ENCODE peak calls at places on chromosomes 13 and 19, in eight cellular contexts. One of them, this sample, is unnamed.

GRCh38 chr13:49308104-49308875 is 60.6 kb downstream of the CDADC1 start:
- DNase-seq in lung: peak; percentile 72
- DNase-seq in mucosa of descending colon: peak; percentile 71
- DNase-seq in astrocyte of the spinal cord: peak; percentile 74
- DNase-seq in neural progenitor cell: no peak
- DNase-seq in CD4-positive, alpha-beta T cell: no peak
- DNase-seq in tibial nerve: peak; percentile 83
- DNase-seq in H1: no peak
- DNase-seq in this sample: no peak

GRCh38 chr19:6108721-6109633 is 1.3 kb downstream of the RFX2 start:
- DNase-seq in CD4-positive, alpha-beta T cell: peak; percentile 39
- DNase-seq in neural progenitor cell: peak; percentile 57
- DNase-seq in tibial nerve: peak; percentile 43
- DNase-seq in lung: peak; percentile 60
- DNase-seq in mucosa of descending colon: peak; percentile 67
- DNase-seq in astrocyte of the spinal cord: peak; percentile 68
- DNase-seq in H1: no peak
- DNase-seq in this sample: peak; percentile 10

GRCh38 chr19:40524133-40524549 is 52.5 kb upstream of the SHKBP1 start:
- DNase-seq in tibial nerve: no peak
- DNase-seq in mucosa of descending colon: no peak
- DNase-seq in H1: no peak
- DNase-seq in lung: no peak
- DNase-seq in CD4-positive, alpha-beta T cell: no peak
- DNase-seq in neural progenitor cell: no peak
- DNase-seq in astrocyte of the spinal cord: no peak
- DNase-seq in this sample: peak; percentile 34

GRCh38 chr19:5128251-5128931 is 159.5 kb downstream of the KDM4B start:
- DNase-seq in tibial nerve: peak; percentile 39
- DNase-seq in neural progenitor cell: peak; percentile 59
- DNase-seq in CD4-positive, alpha-beta T cell: no peak
- DNase-seq in mucosa of descending colon: no peak
- DNase-seq in H1: no peak
- DNase-seq in lung: no peak
- DNase-seq in astrocyte of the spinal cord: peak; percentile 74
- DNase-seq in this sample: no peak

GRCh38 chr19:51226068-51226467 is 1.2 kb downstream of the CD33 start:
- DNase-seq in mucosa of descending colon: no peak
- DNase-seq in neural progenitor cell: no peak
- DNase-seq in tibial nerve: no peak
- DNase-seq in CD4-positive, alpha-beta T cell: no peak
- DNase-seq in lung: no peak
- DNase-seq in H1: no peak
- DNase-seq in astrocyte of the spinal cord: no peak
- DNase-seq in this sample: no peak

GRCh38 chr13:47934371-47934770 is 66.7 kb downstream of the SUCLA2 start:
- DNase-seq in neural progenitor cell: no peak
- DNase-seq in mucosa of descending colon: no peak
- DNase-seq in CD4-positive, alpha-beta T cell: no peak
- DNase-seq in lung: no peak
- DNase-seq in astrocyte of the spinal cord: peak; percentile 49
- DNase-seq in H1: no peak
- DNase-seq in tibial nerve: no peak
- DNase-seq in this sample: no peak

GRCh38 chr13:35874704-35875103 is 256.5 kb downstream of the DCLK1 start:
- DNase-seq in mucosa of descending colon: no peak
- DNase-seq in astrocyte of the spinal cord: no peak
- DNase-seq in H1: no peak
- DNase-seq in neural progenitor cell: no peak
- DNase-seq in lung: no peak
- DNase-seq in CD4-positive, alpha-beta T cell: no peak
- DNase-seq in tibial nerve: no peak
- DNase-seq in this sample: no peak

GRCh38 chr13:76720827-76721226 is 165.4 kb downstream of the KCTD12 start:
- DNase-seq in mucosa of descending colon: no peak
- DNase-seq in astrocyte of the spinal cord: no peak
- DNase-seq in H1: no peak
- DNase-seq in CD4-positive, alpha-beta T cell: no peak
- DNase-seq in tibial nerve: no peak
- DNase-seq in neural progenitor cell: no peak
- DNase-seq in lung: no peak
- DNase-seq in this sample: no peak

GRCh38 chr19:58279042-58279924 is 528 bp downstream of the ZNF8 start:
- DNase-seq in CD4-positive, alpha-beta T cell: peak; percentile 4
- DNase-seq in tibial nerve: peak; percentile 37
- DNase-seq in astrocyte of the spinal cord: peak; percentile 48
- DNase-seq in H1: peak; percentile 25
- DNase-seq in mucosa of descending colon: peak; percentile 83
- DNase-seq in neural progenitor cell: peak; percentile 82
- DNase-seq in lung: peak; percentile 65
- DNase-seq in this sample: peak; percentile 60

GRCh38 chr13:47019977-47020376 is 123.1 kb upstream of the HTR2A start:
- DNase-seq in lung: no peak
- DNase-seq in tibial nerve: no peak
- DNase-seq in mucosa of descending colon: no peak
- DNase-seq in neural progenitor cell: peak; percentile 4
- DNase-seq in H1: no peak
- DNase-seq in astrocyte of the spinal cord: no peak
- DNase-seq in CD4-positive, alpha-beta T cell: no peak
- DNase-seq in this sample: no peak

GRCh38 chr19:3084943-3085342 is 9.2 kb upstream of the GNA11 start:
- DNase-seq in tibial nerve: no peak
- DNase-seq in mucosa of descending colon: peak; percentile 94
- DNase-seq in astrocyte of the spinal cord: no peak
- DNase-seq in lung: no peak
- DNase-seq in neural progenitor cell: no peak
- DNase-seq in H1: no peak
- DNase-seq in CD4-positive, alpha-beta T cell: no peak
- DNase-seq in this sample: no peak

GRCh38 chr19:6233051-6233826 is 46.5 kb downstream of the MLLT1 start:
- DNase-seq in H1: no peak
- DNase-seq in neural progenitor cell: no peak
- DNase-seq in mucosa of descending colon: peak; percentile 48
- DNase-seq in CD4-positive, alpha-beta T cell: no peak
- DNase-seq in astrocyte of the spinal cord: peak; percentile 57
- DNase-seq in tibial nerve: no peak
- DNase-seq in lung: peak; percentile 58
- DNase-seq in this sample: no peak

GRCh38 chr19:11451942-11452813 is 16.7 kb downstream of the PRKCSH start:
- DNase-seq in lung: no peak
- DNase-seq in astrocyte of the spinal cord: no peak
- DNase-seq in mucosa of descending colon: no peak
- DNase-seq in CD4-positive, alpha-beta T cell: no peak
- DNase-seq in H1: no peak
- DNase-seq in neural progenitor cell: peak; percentile 45
- DNase-seq in tibial nerve: no peak
- DNase-seq in this sample: no peak

GRCh38 chr19:12800873-12801465 is 631 bp downstream of the PRDX2 start:
- DNase-seq in mucosa of descending colon: no peak
- DNase-seq in neural progenitor cell: peak; percentile 70
- DNase-seq in H1: no peak
- DNase-seq in astrocyte of the spinal cord: no peak
- DNase-seq in lung: no peak
- DNase-seq in tibial nerve: no peak
- DNase-seq in CD4-positive, alpha-beta T cell: no peak
- DNase-seq in this sample: no peak

GRCh38 chr19:18895038-18895827 is 725 bp downstream of the CERS1 start:
- DNase-seq in H1: no peak
- DNase-seq in lung: no peak
- DNase-seq in tibial nerve: no peak
- DNase-seq in neural progenitor cell: peak; percentile 90
- DNase-seq in astrocyte of the spinal cord: peak; percentile 22
- DNase-seq in mucosa of descending colon: no peak
- DNase-seq in CD4-positive, alpha-beta T cell: no peak
- DNase-seq in this sample: no peak

GRCh38 chr19:57841364-57841763 is 8.3 kb upstream of the ZNF587 start:
- DNase-seq in lung: no peak
- DNase-seq in mucosa of descending colon: no peak
- DNase-seq in H1: no peak
- DNase-seq in tibial nerve: no peak
- DNase-seq in CD4-positive, alpha-beta T cell: no peak
- DNase-seq in neural progenitor cell: no peak
- DNase-seq in astrocyte of the spinal cord: no peak
- DNase-seq in this sample: no peak

GRCh38 chr19:57903298-57904174 is 12.9 kb downstream of the ZNF417 start:
- DNase-seq in astrocyte of the spinal cord: peak; percentile 26
- DNase-seq in tibial nerve: no peak
- DNase-seq in CD4-positive, alpha-beta T cell: no peak
- DNase-seq in H1: no peak
- DNase-seq in lung: no peak
- DNase-seq in neural progenitor cell: peak; percentile 33
- DNase-seq in mucosa of descending colon: no peak
- DNase-seq in this sample: peak; percentile 73

GRCh38 chr13:50123862-50124535 is 108.8 kb downstream of the KCNRG start:
- DNase-seq in astrocyte of the spinal cord: peak; percentile 97
- DNase-seq in neural progenitor cell: peak; percentile 81
- DNase-seq in H1: peak; percentile 78
- DNase-seq in lung: peak; percentile 96
- DNase-seq in mucosa of descending colon: peak; percentile 84
- DNase-seq in CD4-positive, alpha-beta T cell: peak; percentile 61
- DNase-seq in tibial nerve: peak; percentile 47
- DNase-seq in this sample: peak; percentile 95

GRCh38 chr13:31627097-31627496 is 112.2 kb upstream of the RXFP2 start:
- DNase-seq in H1: no peak
- DNase-seq in mucosa of descending colon: no peak
- DNase-seq in CD4-positive, alpha-beta T cell: no peak
- DNase-seq in neural progenitor cell: no peak
- DNase-seq in astrocyte of the spinal cord: peak; percentile 72
- DNase-seq in tibial nerve: no peak
- DNase-seq in lung: no peak
- DNase-seq in this sample: no peak

GRCh38 chr13:82165396-82166174 is 1716.7 kb downstream of the SLITRK1 start:
- DNase-seq in mucosa of descending colon: peak; percentile 29
- DNase-seq in astrocyte of the spinal cord: no peak
- DNase-seq in H1: no peak
- DNase-seq in lung: no peak
- DNase-seq in neural progenitor cell: no peak
- DNase-seq in tibial nerve: no peak
- DNase-seq in CD4-positive, alpha-beta T cell: no peak
- DNase-seq in this sample: no peak

GRCh38 chr19:4556574-4557185 is 2.8 kb downstream of the SEMA6B start:
- DNase-seq in tibial nerve: no peak
- DNase-seq in mucosa of descending colon: peak; percentile 76
- DNase-seq in H1: no peak
- DNase-seq in neural progenitor cell: peak; percentile 48
- DNase-seq in CD4-positive, alpha-beta T cell: no peak
- DNase-seq in lung: no peak
- DNase-seq in astrocyte of the spinal cord: no peak
- DNase-seq in this sample: peak; percentile 68

GRCh38 chr19:13115936-13116281 is 631 bp downstream of the TRMT1 start:
- DNase-seq in CD4-positive, alpha-beta T cell: no peak
- DNase-seq in mucosa of descending colon: peak; percentile 55
- DNase-seq in tibial nerve: no peak
- DNase-seq in astrocyte of the spinal cord: no peak
- DNase-seq in H1: no peak
- DNase-seq in lung: no peak
- DNase-seq in neural progenitor cell: peak; percentile 44
- DNase-seq in this sample: peak; percentile 58

GRCh38 chr19:5948697-5949564 is 29.0 kb downstream of the RANBP3 start:
- DNase-seq in H1: no peak
- DNase-seq in neural progenitor cell: no peak
- DNase-seq in CD4-positive, alpha-beta T cell: no peak
- DNase-seq in mucosa of descending colon: peak; percentile 37
- DNase-seq in astrocyte of the spinal cord: peak; percentile 45
- DNase-seq in lung: no peak
- DNase-seq in tibial nerve: no peak
- DNase-seq in this sample: no peak

GRCh38 chr19:55687281-55688172 is 12.5 kb downstream of the EPN1 start:
- DNase-seq in lung: no peak
- DNase-seq in CD4-positive, alpha-beta T cell: no peak
- DNase-seq in neural progenitor cell: no peak
- DNase-seq in H1: no peak
- DNase-seq in astrocyte of the spinal cord: no peak
- DNase-seq in mucosa of descending colon: peak; percentile 87
- DNase-seq in tibial nerve: no peak
- DNase-seq in this sample: no peak

GRCh38 chr19:43768273-43769050 is 12.3 kb downstream of the KCNN4 start:
- DNase-seq in tibial nerve: no peak
- DNase-seq in mucosa of descending colon: no peak
- DNase-seq in lung: no peak
- DNase-seq in astrocyte of the spinal cord: no peak
- DNase-seq in H1: no peak
- DNase-seq in neural progenitor cell: no peak
- DNase-seq in CD4-positive, alpha-beta T cell: no peak
- DNase-seq in this sample: no peak

GRCh38 chr19:42135836-42136235 is 3.6 kb upstream of the POU2F2 start:
- DNase-seq in CD4-positive, alpha-beta T cell: no peak
- DNase-seq in neural progenitor cell: no peak
- DNase-seq in lung: no peak
- DNase-seq in mucosa of descending colon: no peak
- DNase-seq in astrocyte of the spinal cord: no peak
- DNase-seq in H1: no peak
- DNase-seq in tibial nerve: no peak
- DNase-seq in this sample: no peak

GRCh38 chr13:32019612-32020233 is 11.9 kb upstream of the FRY start:
- DNase-seq in tibial nerve: no peak
- DNase-seq in astrocyte of the spinal cord: peak; percentile 76
- DNase-seq in H1: no peak
- DNase-seq in CD4-positive, alpha-beta T cell: no peak
- DNase-seq in neural progenitor cell: peak; percentile 76
- DNase-seq in mucosa of descending colon: no peak
- DNase-seq in lung: no peak
- DNase-seq in this sample: peak; percentile 42

GRCh38 chr19:4654437-4655361 is 15.4 kb downstream of the TNFAIP8L1 start:
- DNase-seq in tibial nerve: no peak
- DNase-seq in astrocyte of the spinal cord: no peak
- DNase-seq in H1: no peak
- DNase-seq in neural progenitor cell: no peak
- DNase-seq in CD4-positive, alpha-beta T cell: no peak
- DNase-seq in lung: no peak
- DNase-seq in mucosa of descending colon: no peak
- DNase-seq in this sample: no peak

GRCh38 chr19:11550265-11550664 is 8.8 kb downstream of the ELOF1 start:
- DNase-seq in neural progenitor cell: no peak
- DNase-seq in lung: no peak
- DNase-seq in CD4-positive, alpha-beta T cell: no peak
- DNase-seq in tibial nerve: no peak
- DNase-seq in mucosa of descending colon: no peak
- DNase-seq in astrocyte of the spinal cord: no peak
- DNase-seq in H1: no peak
- DNase-seq in this sample: no peak

GRCh38 chr19:40006273-40006691 is 9.4 kb downstream of the ZNF546 start:
- DNase-seq in tibial nerve: no peak
- DNase-seq in CD4-positive, alpha-beta T cell: no peak
- DNase-seq in mucosa of descending colon: no peak
- DNase-seq in H1: no peak
- DNase-seq in lung: no peak
- DNase-seq in astrocyte of the spinal cord: peak; percentile 89
- DNase-seq in neural progenitor cell: no peak
- DNase-seq in this sample: peak; percentile 58